ENCODE peak calls at places on chromosomes 3 and 15, in eight cellular contexts. One of them, this sample, is unnamed.

GRCh38 chr15:67897646-67898045 is 57.8 kb upstream of the RNU6-1 start:
- DNase-seq in H7: no peak
- DNase-seq in heart left ventricle: no peak
- DNase-seq in mammary epithelial cell: no peak
- DNase-seq in MM.1S: no peak
- DNase-seq in stomach: no peak
- DNase-seq in ovary: no peak
- DNase-seq in CD8-positive, alpha-beta T cell: no peak
- DNase-seq in this sample: no peak

GRCh38 chr3:162134571-162134970 is 638.0 kb downstream of the OTOL1 start:
- DNase-seq in ovary: no peak
- DNase-seq in stomach: no peak
- DNase-seq in H7: no peak
- DNase-seq in MM.1S: peak; percentile 58
- DNase-seq in mammary epithelial cell: no peak
- DNase-seq in heart left ventricle: no peak
- DNase-seq in CD8-positive, alpha-beta T cell: no peak
- DNase-seq in this sample: no peak

GRCh38 chr3:160583451-160583850 is 18.1 kb upstream of the KPNA4 start:
- DNase-seq in H7: no peak
- DNase-seq in MM.1S: no peak
- DNase-seq in stomach: no peak
- DNase-seq in ovary: no peak
- DNase-seq in heart left ventricle: no peak
- DNase-seq in mammary epithelial cell: peak; percentile 76
- DNase-seq in CD8-positive, alpha-beta T cell: no peak
- DNase-seq in this sample: no peak

GRCh38 chr15:28885630-28886430 is at the start of gene APBA2:
- DNase-seq in heart left ventricle: no peak
- DNase-seq in mammary epithelial cell: peak; percentile 23
- DNase-seq in stomach: no peak
- DNase-seq in H7: peak; percentile 88
- DNase-seq in ovary: no peak
- DNase-seq in MM.1S: peak; percentile 60
- DNase-seq in CD8-positive, alpha-beta T cell: peak; percentile 54
- DNase-seq in this sample: peak; percentile 73

GRCh38 chr3:183253364-183253960 is 409 bp downstream of the B3GNT5 start:
- DNase-seq in stomach: peak; percentile 79
- DNase-seq in mammary epithelial cell: no peak
- DNase-seq in CD8-positive, alpha-beta T cell: peak; percentile 28
- DNase-seq in heart left ventricle: peak; percentile 89
- DNase-seq in H7: peak; percentile 64
- DNase-seq in ovary: peak; percentile 91
- DNase-seq in MM.1S: no peak
- DNase-seq in this sample: peak; percentile 24

GRCh38 chr15:100759698-100760356 is 119.8 kb upstream of the ALDH1A3 start:
- DNase-seq in CD8-positive, alpha-beta T cell: no peak
- DNase-seq in stomach: no peak
- DNase-seq in heart left ventricle: no peak
- DNase-seq in H7: peak; percentile 28
- DNase-seq in mammary epithelial cell: peak; percentile 76
- DNase-seq in ovary: no peak
- DNase-seq in MM.1S: no peak
- DNase-seq in this sample: no peak

GRCh38 chr15:70902105-70902504 is 9.5 kb downstream of the LRRC49 start:
- DNase-seq in stomach: no peak
- DNase-seq in ovary: no peak
- DNase-seq in H7: no peak
- DNase-seq in MM.1S: no peak
- DNase-seq in heart left ventricle: no peak
- DNase-seq in CD8-positive, alpha-beta T cell: no peak
- DNase-seq in mammary epithelial cell: peak; percentile 85
- DNase-seq in this sample: no peak

GRCh38 chr15:41948499-41948898 is 23.9 kb downstream of the EHD4 start:
- DNase-seq in ovary: peak; percentile 68
- DNase-seq in CD8-positive, alpha-beta T cell: no peak
- DNase-seq in mammary epithelial cell: no peak
- DNase-seq in H7: no peak
- DNase-seq in heart left ventricle: no peak
- DNase-seq in MM.1S: no peak
- DNase-seq in stomach: no peak
- DNase-seq in this sample: no peak

GRCh38 chr15:82944840-82945239 is 7.7 kb downstream of the HOMER2 start:
- DNase-seq in MM.1S: no peak
- DNase-seq in heart left ventricle: no peak
- DNase-seq in CD8-positive, alpha-beta T cell: no peak
- DNase-seq in ovary: no peak
- DNase-seq in stomach: no peak
- DNase-seq in mammary epithelial cell: peak; percentile 35
- DNase-seq in H7: no peak
- DNase-seq in this sample: no peak

GRCh38 chr15:77030042-77030927 is 35.4 kb downstream of the PSTPIP1 start:
- DNase-seq in ovary: no peak
- DNase-seq in CD8-positive, alpha-beta T cell: peak; percentile 10
- DNase-seq in H7: peak; percentile 86
- DNase-seq in heart left ventricle: peak; percentile 60
- DNase-seq in mammary epithelial cell: no peak
- DNase-seq in stomach: peak; percentile 19
- DNase-seq in MM.1S: no peak
- DNase-seq in this sample: peak; percentile 80

GRCh38 chr3:195003893-195004289 is 267.1 kb downstream of the XXYLT1 start:
- DNase-seq in mammary epithelial cell: no peak
- DNase-seq in H7: no peak
- DNase-seq in stomach: no peak
- DNase-seq in ovary: no peak
- DNase-seq in CD8-positive, alpha-beta T cell: peak; percentile 3
- DNase-seq in heart left ventricle: no peak
- DNase-seq in MM.1S: no peak
- DNase-seq in this sample: no peak

GRCh38 chr15:32730677-32731654 is 13.2 kb downstream of the GREM1 start:
- DNase-seq in mammary epithelial cell: peak; percentile 24
- DNase-seq in heart left ventricle: no peak
- DNase-seq in CD8-positive, alpha-beta T cell: no peak
- DNase-seq in H7: peak; percentile 89
- DNase-seq in stomach: peak; percentile 94
- DNase-seq in ovary: no peak
- DNase-seq in MM.1S: no peak
- DNase-seq in this sample: peak; percentile 91

GRCh38 chr3:126536126-126536525 is 12.2 kb downstream of the CHST13 start:
- DNase-seq in heart left ventricle: no peak
- DNase-seq in mammary epithelial cell: no peak
- DNase-seq in ovary: peak; percentile 6
- DNase-seq in CD8-positive, alpha-beta T cell: no peak
- DNase-seq in stomach: no peak
- DNase-seq in MM.1S: no peak
- DNase-seq in H7: no peak
- DNase-seq in this sample: peak; percentile 1

GRCh38 chr3:11146771-11147363 is 7.4 kb upstream of the HRH1 start:
- DNase-seq in H7: no peak
- DNase-seq in stomach: no peak
- DNase-seq in mammary epithelial cell: peak; percentile 8
- DNase-seq in ovary: no peak
- DNase-seq in MM.1S: no peak
- DNase-seq in CD8-positive, alpha-beta T cell: no peak
- DNase-seq in heart left ventricle: no peak
- DNase-seq in this sample: no peak

DNA sequence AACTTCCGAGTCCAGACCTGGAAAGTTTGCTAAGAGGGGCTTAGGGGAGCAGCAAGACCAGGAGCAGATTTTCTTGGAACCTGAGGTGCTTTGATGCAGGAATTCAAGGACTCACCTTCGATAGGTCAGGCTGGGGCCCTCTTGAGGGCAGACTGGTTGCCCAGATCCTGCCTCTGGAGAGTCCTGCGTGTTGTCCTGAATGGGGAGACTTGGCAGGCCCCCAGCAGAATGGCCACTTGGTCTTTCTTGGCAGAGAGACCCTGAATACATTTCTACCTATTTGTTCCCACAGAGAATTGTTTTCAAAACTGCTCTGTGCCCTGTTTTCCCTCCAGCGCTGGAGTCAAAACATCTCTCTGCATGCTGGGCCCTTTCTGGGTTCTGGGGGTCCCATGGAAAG is 4.2 kb downstream of the KLF13 start:
- DNase-seq in CD8-positive, alpha-beta T cell: no peak
- DNase-seq in H7: no peak
- DNase-seq in mammary epithelial cell: no peak
- DNase-seq in ovary: no peak
- DNase-seq in stomach: peak; percentile 60
- DNase-seq in heart left ventricle: peak; percentile 81
- DNase-seq in MM.1S: no peak
- DNase-seq in this sample: no peak
- H3K36me3 ChIP-seq in CD8-positive, alpha-beta T cell: no peaks in the 10 kb centered on the region
- H3K36me3 ChIP-seq in H7: no peaks in the 10 kb centered on the region
- H3K36me3 ChIP-seq in mammary epithelial cell: peaks cover 2% of the 10 kb centered on the region
- H3K36me3 ChIP-seq in ovary: no peaks in the 10 kb centered on the region
- H3K36me3 ChIP-seq in stomach: no peaks in the 10 kb centered on the region
- H3K36me3 ChIP-seq in heart left ventricle: no peaks in the 10 kb centered on the region
- H3K36me3 ChIP-seq in MM.1S: no peaks in the 10 kb centered on the region
- H3K36me3 ChIP-seq in this sample: peaks cover 6% of the 10 kb centered on the region

GRCh38 chr15:69424001-69424400 is 9.9 kb downstream of the KIF23 start:
- DNase-seq in stomach: no peak
- DNase-seq in mammary epithelial cell: no peak
- DNase-seq in ovary: no peak
- DNase-seq in heart left ventricle: no peak
- DNase-seq in H7: no peak
- DNase-seq in MM.1S: no peak
- DNase-seq in CD8-positive, alpha-beta T cell: no peak
- DNase-seq in this sample: no peak

GRCh38 chr15:69421498-69421897 is 7.3 kb downstream of the KIF23 start:
- DNase-seq in stomach: no peak
- DNase-seq in CD8-positive, alpha-beta T cell: no peak
- DNase-seq in MM.1S: no peak
- DNase-seq in mammary epithelial cell: no peak
- DNase-seq in H7: no peak
- DNase-seq in ovary: no peak
- DNase-seq in heart left ventricle: no peak
- DNase-seq in this sample: no peak

GRCh38 chr15:69422336-69422895 is 8.3 kb downstream of the KIF23 start:
- DNase-seq in MM.1S: no peak
- DNase-seq in ovary: no peak
- DNase-seq in H7: no peak
- DNase-seq in CD8-positive, alpha-beta T cell: no peak
- DNase-seq in heart left ventricle: no peak
- DNase-seq in mammary epithelial cell: no peak
- DNase-seq in stomach: no peak
- DNase-seq in this sample: no peak

GRCh38 chr15:69424748-69425413 is 10.7 kb downstream of the KIF23 start:
- DNase-seq in MM.1S: no peak
- DNase-seq in ovary: no peak
- DNase-seq in H7: no peak
- DNase-seq in CD8-positive, alpha-beta T cell: no peak
- DNase-seq in heart left ventricle: no peak
- DNase-seq in stomach: no peak
- DNase-seq in mammary epithelial cell: no peak
- DNase-seq in this sample: no peak
- H3K36me3 ChIP-seq in MM.1S: peaks cover 10% of the 10 kb centered on the region
- H3K36me3 ChIP-seq in ovary: no peaks in the 10 kb centered on the region
- H3K36me3 ChIP-seq in H7: peaks cover 41% of the 10 kb centered on the region
- H3K36me3 ChIP-seq in CD8-positive, alpha-beta T cell: no peaks in the 10 kb centered on the region
- H3K36me3 ChIP-seq in heart left ventricle: no peaks in the 10 kb centered on the region
- H3K36me3 ChIP-seq in stomach: no peaks in the 10 kb centered on the region
- H3K36me3 ChIP-seq in mammary epithelial cell: peaks cover 38% of the 10 kb centered on the region
- H3K36me3 ChIP-seq in this sample: peaks cover 88% of the 10 kb centered on the region

GRCh38 chr3:37054370-37054769 is 61.1 kb downstream of the MLH1 start:
- DNase-seq in ovary: no peak
- DNase-seq in mammary epithelial cell: no peak
- DNase-seq in MM.1S: peak; percentile 40
- DNase-seq in H7: no peak
- DNase-seq in stomach: no peak
- DNase-seq in CD8-positive, alpha-beta T cell: no peak
- DNase-seq in heart left ventricle: no peak
- DNase-seq in this sample: no peak

GRCh38 chr3:37053753-37054152 is 60.4 kb downstream of the MLH1 start:
- DNase-seq in heart left ventricle: no peak
- DNase-seq in MM.1S: no peak
- DNase-seq in CD8-positive, alpha-beta T cell: no peak
- DNase-seq in H7: no peak
- DNase-seq in ovary: no peak
- DNase-seq in stomach: no peak
- DNase-seq in mammary epithelial cell: no peak
- DNase-seq in this sample: no peak

GRCh38 chr3:37052860-37053259 is 59.5 kb downstream of the MLH1 start:
- DNase-seq in ovary: no peak
- DNase-seq in heart left ventricle: no peak
- DNase-seq in MM.1S: no peak
- DNase-seq in stomach: peak; percentile 44
- DNase-seq in CD8-positive, alpha-beta T cell: no peak
- DNase-seq in H7: no peak
- DNase-seq in mammary epithelial cell: no peak
- DNase-seq in this sample: no peak

GRCh38 chr3:37053337-37053736 is 60.0 kb downstream of the MLH1 start:
- DNase-seq in MM.1S: no peak
- DNase-seq in ovary: no peak
- DNase-seq in stomach: no peak
- DNase-seq in H7: no peak
- DNase-seq in CD8-positive, alpha-beta T cell: no peak
- DNase-seq in mammary epithelial cell: no peak
- DNase-seq in heart left ventricle: no peak
- DNase-seq in this sample: no peak

DNA sequence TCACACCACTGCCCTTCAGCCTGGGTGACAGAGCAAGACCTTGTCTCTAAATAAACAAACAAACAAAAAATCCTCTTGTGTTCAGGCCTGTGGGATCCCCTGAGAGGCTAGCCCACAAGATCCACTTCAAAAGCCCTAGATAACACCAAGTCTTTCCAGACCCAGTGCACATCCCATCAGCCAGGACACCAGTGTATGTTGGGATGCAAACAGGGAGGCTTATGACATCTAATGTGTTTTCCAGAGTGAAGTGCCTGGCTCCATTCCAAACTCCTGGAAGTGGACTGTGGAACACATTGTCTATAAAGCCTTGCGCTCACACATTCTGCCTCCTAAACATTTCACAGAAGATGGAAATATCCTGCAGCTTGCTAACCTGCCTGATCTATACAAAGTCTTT is 56.9 kb downstream of the MLH1 start:
- DNase-seq in MM.1S: no peak
- DNase-seq in H7: no peak
- DNase-seq in mammary epithelial cell: no peak
- DNase-seq in ovary: no peak
- DNase-seq in CD8-positive, alpha-beta T cell: no peak
- DNase-seq in stomach: no peak
- DNase-seq in heart left ventricle: no peak
- DNase-seq in this sample: peak; percentile 61
- H3K36me3 ChIP-seq in MM.1S: no peaks in the 10 kb centered on the region
- H3K36me3 ChIP-seq in H7: peaks cover 23% of the 10 kb centered on the region
- H3K36me3 ChIP-seq in mammary epithelial cell: peaks cover 49% of the 10 kb centered on the region
- H3K36me3 ChIP-seq in ovary: no peaks in the 10 kb centered on the region
- H3K36me3 ChIP-seq in CD8-positive, alpha-beta T cell: peaks cover 50% of the 10 kb centered on the region
- H3K36me3 ChIP-seq in stomach: peaks cover 97% of the 10 kb centered on the region
- H3K36me3 ChIP-seq in heart left ventricle: peaks cover 37% of the 10 kb centered on the region
- H3K36me3 ChIP-seq in this sample: peaks cover 16% of the 10 kb centered on the region

DNA sequence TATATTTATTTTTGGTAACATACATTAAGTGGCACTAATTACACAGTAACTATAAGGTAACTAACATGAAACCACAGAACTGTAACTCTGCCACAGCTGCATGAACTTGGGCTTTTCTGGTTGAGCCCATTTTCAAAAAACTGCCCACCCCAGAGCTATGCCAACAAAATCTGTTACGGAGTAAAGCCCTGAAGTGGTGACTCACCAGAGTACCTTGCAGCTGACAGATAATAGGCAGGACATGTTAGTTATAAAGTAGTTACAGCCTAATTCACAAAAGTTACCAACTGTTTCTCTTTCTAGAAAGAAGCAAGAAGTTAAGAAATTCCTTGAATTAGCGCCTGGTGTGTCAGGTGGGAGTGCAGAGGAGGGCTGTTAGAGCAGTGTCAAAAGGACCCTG is 1.5 kb upstream of the GPX1 start:
- DNase-seq in H7: no peak
- DNase-seq in stomach: no peak
- DNase-seq in heart left ventricle: no peak
- DNase-seq in CD8-positive, alpha-beta T cell: no peak
- DNase-seq in mammary epithelial cell: peak; percentile 25
- DNase-seq in ovary: no peak
- DNase-seq in MM.1S: no peak
- DNase-seq in this sample: no peak
- H3K36me3 ChIP-seq in H7: peaks cover 19% of the 10 kb centered on the region
- H3K36me3 ChIP-seq in stomach: peaks cover 69% of the 10 kb centered on the region
- H3K36me3 ChIP-seq in heart left ventricle: peaks cover 57% of the 10 kb centered on the region
- H3K36me3 ChIP-seq in CD8-positive, alpha-beta T cell: peaks cover 11% of the 10 kb centered on the region
- H3K36me3 ChIP-seq in mammary epithelial cell: peaks cover 27% of the 10 kb centered on the region
- H3K36me3 ChIP-seq in ovary: no peaks in the 10 kb centered on the region
- H3K36me3 ChIP-seq in MM.1S: peaks cover 8% of the 10 kb centered on the region
- H3K36me3 ChIP-seq in this sample: peaks cover 25% of the 10 kb centered on the region